ENCODE peak calls at places on chromosomes 11 and 22, in four cellular contexts. N is HL-60, Y is K562, V is GM12878. W is an unnamed sample.

GRCh38 chr11:6637871-6638270 is 17.7 kb downstream of the DCHS1 start:
- DNase-seq in V (no peak), Y (no peak), N (no peak), W (no peak)

GRCh38 chr11:47551086-47551485 is 1.8 kb downstream of the CELF1 start:
- DNase-seq in N (no peak), Y (no peak), V (no peak), W (no peak)

GRCh38 chr11:75241906-75242644 is 1.5 kb downstream of the TPBGL start:
- DNase-seq in V (no peak), Y (no peak), N (no peak), W (no peak)

GRCh38 chr22:50136431-50137047 is 34.0 kb upstream of the PANX2 start:
- DNase-seq in N (no peak), Y (no peak), V (no peak), W (no peak)

GRCh38 chr11:117809236-117810055 is 12.4 kb upstream of the DSCAML1 start:
- DNase-seq in N (no peak), V (no peak), Y (peak; percentile 76), W (no peak)

GRCh38 chr11:12889243-12889642 is 119.9 kb upstream of the RASSF10 start:
- DNase-seq in N (peak; percentile 10), Y (no peak), V (no peak), W (no peak)

GRCh38 chr11:6258141-6258540 is 1.5 kb upstream of the CCKBR start:
- DNase-seq in V (no peak), Y (no peak), N (no peak), W (no peak)

GRCh38 chr11:2498750-2499149 is 53.9 kb downstream of the KCNQ1 start:
- DNase-seq in N (no peak), Y (no peak), V (no peak), W (no peak)

GRCh38 chr22:37021710-37022482 is 2.4 kb downstream of the MPST start:
- DNase-seq in Y (peak; percentile 57), N (peak; percentile 70), V (no peak), W (peak; percentile 80)

GRCh38 chr22:28647216-28647615 is 32.4 kb downstream of the TTC28 start:
- DNase-seq in V (no peak), Y (no peak), N (no peak), W (no peak)

GRCh38 chr22:46813816-46814597 is 51.6 kb downstream of the TBC1D22A start:
- DNase-seq in Y (no peak), N (no peak), V (no peak), W (no peak)

GRCh38 chr22:44823806-44824205 is 71.4 kb downstream of the ARHGAP8 start:
- DNase-seq in V (no peak), Y (no peak), N (no peak), W (no peak)

GRCh38 chr22:38271927-38272372 is 860 bp downstream of the TMEM184B start:
- DNase-seq in V (no peak), N (no peak), Y (no peak), W (no peak)

GRCh38 chr11:93498099-93499040 is 44.8 kb downstream of the SMCO4 start:
- DNase-seq in V (no peak), N (no peak), Y (no peak), W (no peak)

GRCh38 chr22:47619631-47620030 is 857.2 kb downstream of the TBC1D22A start:
- DNase-seq in N (no peak), Y (no peak), V (no peak), W (no peak)

GRCh38 chr11:46270707-46271106 is 6.8 kb upstream of the CREB3L1 start:
- DNase-seq in Y (no peak), N (no peak), V (no peak), W (no peak)

GRCh38 chr22:44702479-44703219 is 645 bp downstream of the PRR5 start:
- DNase-seq in V (no peak), Y (no peak), N (peak; percentile 25), W (no peak)

GRCh38 chr22:19823638-19824196 is 31.0 kb downstream of the GNB1L start:
- DNase-seq in V (no peak), N (no peak), Y (no peak), W (peak; percentile 12)

GRCh38 chr22:26990503-26991189 is 333.3 kb downstream of the MIAT start:
- DNase-seq in N (no peak), Y (no peak), V (no peak), W (peak; percentile 25)

GRCh38 chr22:32183625-32184024 is 21.2 kb downstream of the RFPL2 start:
- DNase-seq in N (no peak), Y (no peak), V (no peak), W (no peak)

GRCh38 chr22:32181043-32181442 is 21.9 kb upstream of the C22orf42 start:
- DNase-seq in Y (no peak), V (no peak), N (no peak), W (no peak)

GRCh38 chr22:32185821-32186220 is 19.1 kb downstream of the RFPL2 start:
- DNase-seq in Y (no peak), N (no peak), V (no peak), W (no peak)
- TF ChIP-seq SPI1 in Y (no peak), N (no peak), V (no peak), W (no peak)

GRCh38 chr11:125331357-125331756 is 164.7 kb downstream of the FEZ1 start:
- DNase-seq in N (no peak), Y (no peak), V (no peak), W (no peak)
- TF ChIP-seq SPI1 in N (no peak), Y (no peak), V (no peak), W (no peak)

DNA sequence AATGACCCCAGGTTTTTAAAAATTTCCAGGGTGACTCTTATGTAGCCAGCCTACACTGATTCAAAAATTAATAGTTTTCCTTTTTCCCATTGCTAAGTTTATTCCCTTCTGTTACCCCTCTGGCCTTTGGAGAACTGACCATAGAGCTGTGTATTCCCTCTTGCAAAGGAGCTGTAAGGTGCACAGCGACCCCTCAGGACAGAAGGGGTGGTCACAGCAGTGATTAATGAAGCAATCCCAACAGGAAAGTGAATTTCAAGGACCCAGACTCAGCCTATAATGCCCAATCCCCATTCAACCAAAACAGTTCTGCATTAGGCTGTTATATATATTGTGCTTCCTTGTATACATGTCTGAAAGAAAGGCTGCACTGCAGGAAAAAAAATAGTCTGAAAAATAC is 147.1 kb downstream of the WT1 start:
- DNase-seq in V (no peak), N (no peak), Y (no peak), W (no peak)
- TF ChIP-seq SPI1 in V (no peak), N (no peak), Y (no peak), W (no peak)

DNA sequence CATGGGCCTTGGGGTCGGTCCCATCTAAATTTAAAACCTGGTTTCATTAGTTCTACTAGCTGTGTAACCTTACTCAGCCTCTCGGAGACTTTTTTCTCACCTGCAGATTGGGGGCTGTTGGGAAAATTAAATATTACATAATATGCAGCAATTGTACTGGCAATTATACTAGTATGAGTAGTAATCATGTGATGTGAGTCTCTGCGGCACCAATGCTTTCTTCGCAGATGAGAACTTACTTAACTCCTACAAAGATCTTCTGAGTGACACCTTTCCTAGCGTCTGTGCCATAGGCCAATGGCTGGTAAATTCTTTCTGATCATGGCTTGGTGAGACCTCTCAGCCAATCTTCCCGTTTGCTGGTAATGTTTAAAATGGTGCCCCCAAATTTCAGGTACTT is 391.3 kb downstream of the NXPE2 start:
- DNase-seq in N (no peak), V (no peak), Y (no peak), W (no peak)
- TF ChIP-seq SPI1 in N (no peak), V (no peak), Y (no peak), W (no peak)